ENCODE peak calls at places on chromosomes 12 and 14, in four cellular contexts. H, B, E and U are unnamed samples.

GRCh38 chr14:90290612-90291011 is 34.3 kb downstream of the PSMC1 start:
- DNase-seq in E (no peak), H (no peak), B (no peak), U (no peak)

GRCh38 chr14:96688629-96689028 is 108.6 kb upstream of the VRK1 start:
- DNase-seq in H (no peak), B (no peak), E (peak), U (no peak)

GRCh38 chr12:3473171-3473570 is 17.8 kb upstream of the PRMT8 start:
- DNase-seq in B (no peak), E (no peak), H (no peak), U (no peak)

GRCh38 chr12:50747817-50748216 is 16.1 kb upstream of the ATF1 start:
- DNase-seq in B (no peak), E (no peak), H (no peak), U (no peak)

GRCh38 chr12:90858261-90858660 is 96.7 kb downstream of the CCER1 start:
- DNase-seq in H (no peak), E (no peak), B (no peak), U (peak)

GRCh38 chr12:116160196-116160595 is 117.3 kb downstream of the MED13L start:
- DNase-seq in B (no peak), H (no peak), E (no peak), U (peak)

GRCh38 chr12:60070541-60070940 is 474.7 kb downstream of the SLC16A7 start:
- DNase-seq in E (no peak), B (no peak), H (no peak), U (peak)

GRCh38 chr12:62601765-62602444 is 135.3 kb downstream of the MON2 start:
- DNase-seq in E (peak), H (no peak), B (no peak), U (no peak)

GRCh38 chr12:116244474-116245090 is 32.9 kb downstream of the MED13L start:
- DNase-seq in H (no peak), B (no peak), E (no peak), U (no peak)

GRCh38 chr12:113302925-113303640 is 31.8 kb downstream of the SLC8B1 start:
- DNase-seq in H (no peak), E (peak), B (no peak), U (no peak)

GRCh38 chr12:11542599-11542998 is 106.9 kb upstream of the ETV6 start:
- DNase-seq in H (no peak), B (no peak), E (no peak), U (no peak)

GRCh38 chr12:50033317-50033679 is 8.0 kb upstream of the RACGAP1 start:
- DNase-seq in H (no peak), B (no peak), E (peak), U (no peak)

GRCh38 chr12:89733579-89734201 is 25.1 kb upstream of the ATP2B1 start:
- DNase-seq in B (no peak), H (no peak), E (peak), U (peak)

GRCh38 chr14:58820032-58820431 is 182.3 kb downstream of the DACT1 start:
- DNase-seq in B (no peak), H (no peak), E (no peak), U (no peak)

GRCh38 chr14:101900253-101900652 is 64.1 kb upstream of the DYNC1H1 start:
- DNase-seq in H (no peak), B (no peak), E (no peak), U (no peak)

GRCh38 chr12:109625131-109625559 is 51.6 kb downstream of the MVK start:
- DNase-seq in E (no peak), B (no peak), H (no peak), U (peak)

GRCh38 chr14:103742499-103743255 is 27.1 kb downstream of the ZFYVE21 start:
- DNase-seq in H (no peak), B (no peak), E (no peak), U (no peak)

GRCh38 chr14:94748667-94749347 is 21.1 kb downstream of the GSC start:
- DNase-seq in E (no peak), B (no peak), H (peak), U (peak)

GRCh38 chr12:119964123-119964522 is 24.9 kb upstream of the BICDL1 start:
- DNase-seq in B (no peak), H (no peak), E (no peak), U (no peak)

GRCh38 chr14:95265106-95266094 is 54.3 kb downstream of the CLMN start:
- DNase-seq in B (no peak), H (no peak), E (peak), U (peak)

GRCh38 chr12:4586500-4586899 is 24.5 kb downstream of the DYRK4 start:
- DNase-seq in H (no peak), E (no peak), B (no peak), U (no peak)

GRCh38 chr12:88503344-88503743 is 76.9 kb downstream of the KITLG start:
- DNase-seq in H (no peak), B (no peak), E (no peak), U (no peak)

GRCh38 chr14:105067140-105067968 is 2.1 kb upstream of the GPR132 start:
- DNase-seq in E (peak), B (no peak), H (no peak), U (peak)

GRCh38 chr12:3597526-3598210 is 106.7 kb downstream of the PRMT8 start:
- DNase-seq in B (no peak), H (no peak), E (no peak), U (no peak)

GRCh38 chr14:97218713-97219355 is 421.7 kb downstream of the VRK1 start:
- DNase-seq in H (peak), B (no peak), E (no peak), U (no peak)

GRCh38 chr12:89556976-89557375 is 31.1 kb upstream of the POC1B start:
- DNase-seq in B (no peak), E (no peak), H (no peak), U (peak)

GRCh38 chr14:103372552-103373304 is 12.5 kb upstream of the MARK3 start:
- DNase-seq in E (peak), H (no peak), B (no peak), U (peak)

GRCh38 chr12:110199360-110200123 is 75.4 kb downstream of the IFT81 start:
- DNase-seq in B (no peak), E (peak), H (peak), U (peak)

GRCh38 chr12:70994217-70994788 is 73.8 kb upstream of the PTPRR start:
- DNase-seq in E (no peak), B (no peak), H (no peak), U (peak)

GRCh38 chr12:85275359-85275758 is 4.7 kb upstream of the ALX1 start:
- DNase-seq in B (no peak), E (no peak), H (no peak), U (no peak)

GRCh38 chr14:65321370-65321875 is 91.1 kb upstream of the FUT8 start:
- DNase-seq in B (no peak), H (no peak), E (peak), U (peak)

GRCh38 chr12:24845615-24846014 is 103.3 kb downstream of the BCAT1 start:
- DNase-seq in E (no peak), H (no peak), B (no peak), U (peak)

GRCh38 chr12:6461401-6462233 is 8.9 kb downstream of the VAMP1 start:
- DNase-seq in H (no peak), B (no peak), E (peak), U (peak)

GRCh38 chr14:52023518-52023917 is 34.2 kb downstream of the RTRAF start:
- DNase-seq in H (no peak), E (no peak), B (no peak), U (peak)

GRCh38 chr12:123928274-123928865 is 44.3 kb downstream of the CCDC92 start:
- DNase-seq in B (no peak), H (no peak), E (peak), U (no peak)